ENCODE peak calls at places on chromosomes 4 and X, in four cellular contexts. L, W, B and T are unnamed samples.

GRCh38 chr4:30068234-30068633 is 651.9 kb upstream of the PCDH7 start:
- DNase-seq in L (no peak), W (no peak), B (no peak), T (no peak)

GRCh38 chr4:183721207-183722081 is 62.4 kb downstream of the TRAPPC11 start:
- DNase-seq in L (peak), W (no peak), B (no peak), T (no peak)

GRCh38 chr4:115418997-115419396 is 305.6 kb upstream of the NDST4 start:
- DNase-seq in L (no peak), W (no peak), B (no peak), T (no peak)

GRCh38 chr4:90080116-90080515 is 47.1 kb upstream of the CCSER1 start:
- DNase-seq in L (no peak), W (no peak), B (no peak), T (no peak)

GRCh38 chr4:3070709-3071500 is 3.4 kb downstream of the HTT-AS start:
- DNase-seq in L (no peak), W (no peak), B (no peak), T (no peak)

GRCh38 chr4:2364654-2365053 is 53.8 kb downstream of the ZFYVE28 start:
- DNase-seq in L (peak), W (no peak), B (peak), T (no peak)

GRCh38 chr4:168797176-168797575 is 212.9 kb downstream of the CBR4 start:
- DNase-seq in L (no peak), W (no peak), B (no peak), T (no peak)

GRCh38 chrX:107628662-107629532 is 587 bp downstream of the PRPS1 start:
- DNase-seq in L (peak), W (peak), B (peak), T (no peak)

GRCh38 chr4:76211769-76212168 is 1.9 kb downstream of the SCARB2 start:
- DNase-seq in L (no peak), W (no peak), B (no peak), T (no peak)

GRCh38 chr4:145034727-145035211 is 63.2 kb downstream of the ANAPC10 start:
- DNase-seq in L (no peak), W (no peak), B (no peak), T (no peak)

GRCh38 chrX:46913710-46914109 is 1.5 kb downstream of the JADE3 start:
- DNase-seq in L (no peak), W (no peak), B (no peak), T (no peak)